ENCODE peak calls at places on chromosome 20, in four cellular contexts. One of them, this sample, is unnamed.

GRCh38 chr20:20571068-20571780 is 141.2 kb downstream of the RALGAPA2 start:
- DNase-seq in AG08395: no peak
- DNase-seq in retinal pigment epithelial cell: no peak
- DNase-seq in activated CD4-positive, alpha-beta T cell treated with anti-CD3 and anti-CD28 coated beads, Interleukin-2, amount 50 U/mL, for 48 hours: no peak
- DNase-seq in this sample: no peak

GRCh38 chr20:51456511-51457280 is 85.8 kb downstream of the NFATC2 start:
- DNase-seq in retinal pigment epithelial cell: peak
- DNase-seq in AG08395: peak
- DNase-seq in activated CD4-positive, alpha-beta T cell treated with anti-CD3 and anti-CD28 coated beads, Interleukin-2, amount 50 U/mL, for 48 hours: no peak
- DNase-seq in this sample: peak

GRCh38 chr20:64121586-64121985 is 14.2 kb upstream of the NPBWR2 start:
- DNase-seq in retinal pigment epithelial cell: no peak
- DNase-seq in AG08395: no peak
- DNase-seq in activated CD4-positive, alpha-beta T cell treated with anti-CD3 and anti-CD28 coated beads, Interleukin-2, amount 50 U/mL, for 48 hours: no peak
- DNase-seq in this sample: no peak

GRCh38 chr20:25042531-25043498 is 15.1 kb downstream of the ACSS1 start:
- DNase-seq in activated CD4-positive, alpha-beta T cell treated with anti-CD3 and anti-CD28 coated beads, Interleukin-2, amount 50 U/mL, for 48 hours: peak
- DNase-seq in AG08395: no peak
- DNase-seq in retinal pigment epithelial cell: no peak
- DNase-seq in this sample: no peak

GRCh38 chr20:59145926-59146800 is 17.5 kb upstream of the ZNF831 start:
- DNase-seq in retinal pigment epithelial cell: no peak
- DNase-seq in AG08395: no peak
- DNase-seq in activated CD4-positive, alpha-beta T cell treated with anti-CD3 and anti-CD28 coated beads, Interleukin-2, amount 50 U/mL, for 48 hours: peak
- DNase-seq in this sample: no peak

GRCh38 chr20:54194724-54195438 is 13.0 kb upstream of the PFDN4 start:
- DNase-seq in activated CD4-positive, alpha-beta T cell treated with anti-CD3 and anti-CD28 coated beads, Interleukin-2, amount 50 U/mL, for 48 hours: no peak
- DNase-seq in AG08395: peak
- DNase-seq in retinal pigment epithelial cell: no peak
- DNase-seq in this sample: no peak

GRCh38 chr20:4272225-4272624 is 256.9 kb upstream of the RNF24 start:
- DNase-seq in activated CD4-positive, alpha-beta T cell treated with anti-CD3 and anti-CD28 coated beads, Interleukin-2, amount 50 U/mL, for 48 hours: no peak
- DNase-seq in AG08395: no peak
- DNase-seq in retinal pigment epithelial cell: no peak
- DNase-seq in this sample: no peak

GRCh38 chr20:15818651-15819071 is 754.6 kb downstream of the KIF16B start:
- DNase-seq in activated CD4-positive, alpha-beta T cell treated with anti-CD3 and anti-CD28 coated beads, Interleukin-2, amount 50 U/mL, for 48 hours: no peak
- DNase-seq in retinal pigment epithelial cell: no peak
- DNase-seq in AG08395: no peak
- DNase-seq in this sample: no peak